ENCODE peak calls at places on chromosomes 13 and 19, in seven cellular contexts. L is ACHN; G is tibial nerve; E is activated T-helper 1 cell treated with Interleukin-2 at 50 U/mL for 16 hours; R is body of pancreas; S is stimulated activated CD8-positive, alpha-beta memory T cell treated with anti-CD3 and anti-CD28 coated beads, Interleukin-4, amount 100 ng/mL, for 1 hour; Z is nucleus accumbens. M is an unnamed sample.

GRCh38 chr19:49149652-49150105 is 5.5 kb downstream of the HRC start:
- DNase-seq in L (peak), G (peak), E (no peak), R (peak), S (no peak), Z (peak), M (peak)

GRCh38 chr19:11752244-11752736 is 13.5 kb upstream of the ZNF823 start:
- DNase-seq in L (no peak), G (no peak), E (no peak), R (no peak), S (no peak), Z (no peak), M (no peak)

GRCh38 chr13:102012299-102013293 is 389.3 kb downstream of the FGF14 start:
- DNase-seq in L (no peak), G (no peak), E (no peak), R (no peak), S (no peak), Z (no peak), M (no peak)

GRCh38 chr13:99384468-99384867 is 77.3 kb upstream of the GPR183 start:
- DNase-seq in L (no peak), G (no peak), E (peak), R (no peak), S (no peak), Z (peak), M (no peak)

GRCh38 chr13:36919833-36920611 is at the start of gene SMAD9:
- DNase-seq in L (peak), G (peak), E (no peak), R (peak), S (no peak), Z (peak), M (peak)

GRCh38 chr19:46859637-46860124 is 1.1 kb upstream of the ARHGAP35 start:
- DNase-seq in L (peak), G (peak), E (no peak), R (peak), S (no peak), Z (peak), M (peak)

GRCh38 chr19:28705008-28705407 is 507.9 kb downstream of the UQCRFS1 start:
- DNase-seq in L (peak), G (no peak), E (no peak), R (no peak), S (no peak), Z (no peak), M (peak)

GRCh38 chr13:56988543-56988942 is 152.2 kb upstream of the PRR20A start:
- DNase-seq in L (no peak), G (no peak), E (no peak), R (no peak), S (no peak), Z (no peak), M (peak)

GRCh38 chr19:47032171-47032811 is 12.7 kb downstream of the NPAS1 start:
- DNase-seq in L (peak), G (no peak), E (peak), R (peak), S (peak), Z (peak), M (no peak)

GRCh38 chr19:30391052-30391451 is 18.9 kb downstream of the ZNF536 start:
- DNase-seq in L (no peak), G (no peak), E (no peak), R (no peak), S (no peak), Z (no peak), M (no peak)

GRCh38 chr19:9128171-9128570 is 1.4 kb upstream of the OR7G3 start:
- DNase-seq in L (no peak), G (no peak), E (no peak), R (no peak), S (no peak), Z (no peak), M (no peak)

GRCh38 chr13:77859450-77859849 is 59.2 kb downstream of the EDNRB start:
- DNase-seq in L (no peak), G (peak), E (no peak), R (no peak), S (no peak), Z (no peak), M (no peak)

GRCh38 chr13:110645750-110646149 is 30.4 kb downstream of the NAXD start:
- DNase-seq in L (no peak), G (no peak), E (no peak), R (no peak), S (no peak), Z (no peak), M (no peak)

GRCh38 chr13:46478641-46479040 is 74.3 kb upstream of the LRCH1 start:
- DNase-seq in L (no peak), G (no peak), E (no peak), R (no peak), S (no peak), Z (no peak), M (no peak)

GRCh38 chr19:13797870-13798269 is 2.6 kb downstream of the ZSWIM4 start:
- DNase-seq in L (no peak), G (no peak), E (no peak), R (no peak), S (no peak), Z (no peak), M (no peak)